ENCODE peak calls at places on chromosomes 4 and X, in eight cellular contexts. One of them, this sample, is unnamed. For H3K27me3 and H3K36me3, the result is how much of the 10 kb centered on the place peaks cover.

GRCh38 chr4:100311181-100311580 is 120.9 kb upstream of the DDIT4L start:
- DNase-seq in osteoblast: no peak
- DNase-seq in ascending aorta: no peak
- DNase-seq in tibial artery: no peak
- DNase-seq in sigmoid colon: no peak
- DNase-seq in endodermal cell: peak
- DNase-seq in heart right ventricle: no peak
- DNase-seq in testis: peak
- DNase-seq in this sample: no peak

GRCh38 chr4:13329963-13330362 is 154.2 kb downstream of the RAB28 start:
- DNase-seq in osteoblast: no peak
- DNase-seq in ascending aorta: no peak
- DNase-seq in endodermal cell: no peak
- DNase-seq in tibial artery: no peak
- DNase-seq in sigmoid colon: no peak
- DNase-seq in testis: no peak
- DNase-seq in heart right ventricle: no peak
- DNase-seq in this sample: no peak

GRCh38 chrX:2430265-2430825 is 70.4 kb downstream of the DHRSX start:
- DNase-seq in heart right ventricle: no peak
- DNase-seq in endodermal cell: no peak
- DNase-seq in testis: no peak
- DNase-seq in tibial artery: no peak
- DNase-seq in sigmoid colon: no peak
- DNase-seq in ascending aorta: no peak
- DNase-seq in osteoblast: no peak
- DNase-seq in this sample: peak

GRCh38 chr4:143358923-143359694 is 22.4 kb downstream of the GAB1 start:
- DNase-seq in testis: no peak
- DNase-seq in tibial artery: no peak
- DNase-seq in sigmoid colon: no peak
- DNase-seq in ascending aorta: no peak
- DNase-seq in heart right ventricle: no peak
- DNase-seq in endodermal cell: no peak
- DNase-seq in osteoblast: no peak
- DNase-seq in this sample: no peak

GRCh38 chrX:6384921-6385320 is 150.0 kb downstream of the VCX3A start:
- DNase-seq in tibial artery: no peak
- DNase-seq in heart right ventricle: no peak
- DNase-seq in sigmoid colon: no peak
- DNase-seq in endodermal cell: no peak
- DNase-seq in ascending aorta: no peak
- DNase-seq in osteoblast: no peak
- DNase-seq in testis: no peak
- DNase-seq in this sample: no peak

GRCh38 chr4:187124311-187124710 is 400.7 kb upstream of the FAT1 start:
- DNase-seq in endodermal cell: no peak
- DNase-seq in heart right ventricle: no peak
- DNase-seq in ascending aorta: no peak
- DNase-seq in testis: no peak
- DNase-seq in sigmoid colon: no peak
- DNase-seq in tibial artery: no peak
- DNase-seq in osteoblast: no peak
- DNase-seq in this sample: no peak

GRCh38 chr4:69984030-69984443 is 11.7 kb upstream of the STATH start:
- DNase-seq in osteoblast: no peak
- DNase-seq in testis: no peak
- DNase-seq in sigmoid colon: peak
- DNase-seq in endodermal cell: no peak
- DNase-seq in ascending aorta: no peak
- DNase-seq in tibial artery: no peak
- DNase-seq in heart right ventricle: no peak
- DNase-seq in this sample: no peak

GRCh38 chr4:11134705-11135104 is 294.0 kb downstream of the HS3ST1 start:
- DNase-seq in ascending aorta: no peak
- DNase-seq in endodermal cell: no peak
- DNase-seq in sigmoid colon: no peak
- DNase-seq in testis: no peak
- DNase-seq in osteoblast: no peak
- DNase-seq in tibial artery: no peak
- DNase-seq in heart right ventricle: no peak
- DNase-seq in this sample: no peak

GRCh38 chr4:17204908-17205307 is 306.5 kb upstream of the LDB2 start:
- DNase-seq in tibial artery: no peak
- DNase-seq in testis: no peak
- DNase-seq in heart right ventricle: no peak
- DNase-seq in sigmoid colon: no peak
- DNase-seq in endodermal cell: no peak
- DNase-seq in ascending aorta: no peak
- DNase-seq in osteoblast: no peak
- DNase-seq in this sample: no peak

GRCh38 chr4:37139987-37140386 is 104.6 kb upstream of the NWD2 start:
- DNase-seq in endodermal cell: no peak
- DNase-seq in testis: no peak
- DNase-seq in ascending aorta: no peak
- DNase-seq in heart right ventricle: no peak
- DNase-seq in osteoblast: no peak
- DNase-seq in tibial artery: no peak
- DNase-seq in sigmoid colon: no peak
- DNase-seq in this sample: no peak

GRCh38 chrX:117752745-117753144 is 363.9 kb downstream of the KLHL13 start:
- DNase-seq in ascending aorta: no peak
- DNase-seq in osteoblast: no peak
- DNase-seq in sigmoid colon: no peak
- DNase-seq in heart right ventricle: no peak
- DNase-seq in tibial artery: no peak
- DNase-seq in testis: no peak
- DNase-seq in endodermal cell: no peak
- DNase-seq in this sample: no peak

GRCh38 chrX:135740683-135741149 is 27.3 kb downstream of the CT45A3 start:
- DNase-seq in testis: peak
- DNase-seq in osteoblast: peak
- DNase-seq in ascending aorta: no peak
- DNase-seq in endodermal cell: peak
- DNase-seq in tibial artery: no peak
- DNase-seq in heart right ventricle: no peak
- DNase-seq in sigmoid colon: no peak
- DNase-seq in this sample: no peak

GRCh38 chrX:8067754-8068469 is 103.2 kb downstream of the VCX2 start:
- DNase-seq in endodermal cell: no peak
- DNase-seq in testis: no peak
- DNase-seq in osteoblast: no peak
- DNase-seq in heart right ventricle: no peak
- DNase-seq in sigmoid colon: no peak
- DNase-seq in ascending aorta: no peak
- DNase-seq in tibial artery: no peak
- DNase-seq in this sample: no peak

GRCh38 chr4:71206763-71207162 is 132.1 kb upstream of the SLC4A4 start:
- DNase-seq in osteoblast: peak
- DNase-seq in testis: no peak
- DNase-seq in sigmoid colon: no peak
- DNase-seq in endodermal cell: no peak
- DNase-seq in heart right ventricle: no peak
- DNase-seq in tibial artery: no peak
- DNase-seq in ascending aorta: no peak
- DNase-seq in this sample: no peak

DNA sequence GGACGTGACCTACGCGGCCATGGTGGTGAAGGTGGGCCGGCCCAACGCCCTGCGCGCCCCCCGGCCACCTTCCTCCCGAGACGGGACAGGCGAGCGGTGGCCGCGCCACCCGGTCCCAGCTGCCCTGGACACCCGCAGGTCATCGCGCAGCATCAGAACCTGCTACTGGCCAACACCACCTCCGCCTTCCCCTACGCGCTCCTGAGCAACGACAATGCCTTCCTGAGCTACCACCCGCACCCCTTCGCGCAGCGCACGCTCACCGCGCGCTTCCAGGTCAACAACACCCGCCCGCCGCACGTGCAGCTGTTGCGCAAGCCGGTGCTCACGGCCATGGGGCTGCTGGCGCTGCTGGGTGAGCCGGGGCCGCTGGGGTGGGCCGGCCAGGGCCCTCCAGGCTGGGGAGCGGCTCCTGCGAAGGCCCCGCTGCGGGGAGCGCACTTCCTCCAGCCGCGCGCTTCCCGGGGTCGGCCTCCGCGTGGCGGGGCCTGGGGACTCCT is 9.0 kb upstream of the SLC26A1 start:
- DNase-seq in endodermal cell: peak
- DNase-seq in osteoblast: no peak
- DNase-seq in sigmoid colon: no peak
- DNase-seq in testis: peak
- DNase-seq in heart right ventricle: no peak
- DNase-seq in ascending aorta: no peak
- DNase-seq in tibial artery: peak
- DNase-seq in this sample: peak
- H3K27me3 ChIP-seq in endodermal cell: half or more
- H3K27me3 ChIP-seq in osteoblast: half or more
- H3K27me3 ChIP-seq in sigmoid colon: half or more
- H3K27me3 ChIP-seq in testis: under half
- H3K27me3 ChIP-seq in heart right ventricle: half or more
- H3K27me3 ChIP-seq in ascending aorta: under half
- H3K27me3 ChIP-seq in tibial artery: under half
- H3K27me3 ChIP-seq in this sample: half or more

GRCh38 chrX:112643721-112644120 is 36.0 kb downstream of the LHFPL1 start:
- DNase-seq in tibial artery: no peak
- DNase-seq in osteoblast: no peak
- DNase-seq in heart right ventricle: no peak
- DNase-seq in endodermal cell: no peak
- DNase-seq in sigmoid colon: no peak
- DNase-seq in testis: no peak
- DNase-seq in ascending aorta: no peak
- DNase-seq in this sample: no peak

GRCh38 chrX:112645774-112646173 is 34.0 kb downstream of the LHFPL1 start:
- DNase-seq in endodermal cell: no peak
- DNase-seq in testis: no peak
- DNase-seq in ascending aorta: no peak
- DNase-seq in osteoblast: no peak
- DNase-seq in heart right ventricle: no peak
- DNase-seq in sigmoid colon: no peak
- DNase-seq in tibial artery: no peak
- DNase-seq in this sample: no peak

GRCh38 chrX:112646651-112647050 is 33.1 kb downstream of the LHFPL1 start:
- DNase-seq in osteoblast: no peak
- DNase-seq in tibial artery: no peak
- DNase-seq in testis: no peak
- DNase-seq in sigmoid colon: no peak
- DNase-seq in endodermal cell: no peak
- DNase-seq in ascending aorta: no peak
- DNase-seq in heart right ventricle: no peak
- DNase-seq in this sample: no peak

GRCh38 chrX:112642349-112642748 is 37.4 kb downstream of the LHFPL1 start:
- DNase-seq in osteoblast: peak
- DNase-seq in testis: peak
- DNase-seq in ascending aorta: no peak
- DNase-seq in sigmoid colon: no peak
- DNase-seq in tibial artery: no peak
- DNase-seq in heart right ventricle: no peak
- DNase-seq in endodermal cell: peak
- DNase-seq in this sample: no peak

DNA sequence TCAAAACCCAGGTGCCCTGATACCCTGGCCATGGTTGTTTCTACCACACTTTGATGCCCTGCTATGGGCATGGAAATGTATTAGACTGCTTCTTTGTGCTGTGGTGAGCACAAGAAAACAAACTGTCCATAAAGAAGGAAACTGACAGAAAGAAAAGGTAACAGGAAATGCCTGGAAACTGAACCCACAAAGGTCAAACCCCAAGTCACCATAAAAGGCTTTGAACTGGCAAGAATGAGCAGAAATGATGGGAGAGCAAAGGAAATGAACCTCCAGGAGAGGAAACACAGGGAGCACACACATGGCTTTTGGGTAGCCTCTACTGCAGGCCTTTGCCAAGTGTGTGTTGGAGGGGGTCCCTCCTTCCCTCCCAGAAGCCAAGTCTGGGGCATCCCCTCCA is 35.0 kb downstream of the LHFPL1 start:
- DNase-seq in osteoblast: no peak
- DNase-seq in testis: no peak
- DNase-seq in heart right ventricle: no peak
- DNase-seq in sigmoid colon: no peak
- DNase-seq in endodermal cell: no peak
- DNase-seq in tibial artery: no peak
- DNase-seq in ascending aorta: no peak
- DNase-seq in this sample: no peak
- TF ChIP-seq CTCF in osteoblast: no peak
- TF ChIP-seq CTCF in testis: no peak
- TF ChIP-seq CTCF in heart right ventricle: no peak
- TF ChIP-seq CTCF in sigmoid colon: no peak
- TF ChIP-seq CTCF in endodermal cell: no peak
- TF ChIP-seq CTCF in tibial artery: no peak
- TF ChIP-seq CTCF in ascending aorta: no peak
- TF ChIP-seq CTCF in this sample: no peak

DNA sequence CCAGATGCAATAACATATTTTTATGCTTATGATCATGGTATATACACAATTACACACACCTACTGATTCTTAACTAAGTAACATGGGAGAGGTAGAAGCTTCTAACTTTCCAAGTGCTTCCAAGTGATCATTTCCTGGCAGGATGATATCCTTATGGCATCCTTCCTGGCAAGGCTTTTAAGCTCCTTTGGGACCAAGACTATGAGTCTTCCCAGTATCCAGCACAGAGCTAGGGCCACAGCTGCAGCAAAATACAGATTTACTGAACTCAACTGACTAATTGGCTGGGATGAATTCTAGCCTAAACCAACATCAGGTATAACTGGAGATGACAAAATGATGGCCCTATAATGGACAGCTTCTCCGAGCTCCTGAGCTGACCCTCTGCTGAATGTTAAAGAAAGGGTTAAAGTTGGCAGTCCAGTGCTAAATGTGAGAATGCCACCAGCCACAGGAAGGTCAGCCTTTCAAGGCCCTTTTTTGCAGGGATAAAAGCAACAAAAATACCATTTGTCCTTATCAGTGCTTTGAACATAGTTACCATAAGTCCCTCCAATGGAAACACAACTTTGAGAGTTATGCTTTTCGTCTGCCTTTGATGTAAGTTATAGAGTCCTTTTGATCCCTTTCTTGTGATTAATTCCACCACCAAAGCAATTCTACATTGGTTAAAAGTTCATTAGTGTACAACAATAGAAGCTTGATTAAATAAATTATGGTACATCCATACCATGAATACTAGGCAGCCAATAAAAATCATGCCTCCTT is 73.4 kb downstream of the MGST2 start:
- DNase-seq in endodermal cell: peak
- DNase-seq in tibial artery: no peak
- DNase-seq in sigmoid colon: no peak
- DNase-seq in osteoblast: no peak
- DNase-seq in testis: no peak
- DNase-seq in ascending aorta: no peak
- DNase-seq in heart right ventricle: no peak
- DNase-seq in this sample: no peak
- H3K36me3 ChIP-seq in endodermal cell: under half
- H3K36me3 ChIP-seq in tibial artery: under half
- H3K36me3 ChIP-seq in sigmoid colon: under half
- H3K36me3 ChIP-seq in osteoblast: under half
- H3K36me3 ChIP-seq in testis: under half
- H3K36me3 ChIP-seq in ascending aorta: under half
- H3K36me3 ChIP-seq in heart right ventricle: under half
- H3K36me3 ChIP-seq in this sample: under half

GRCh38 chrX:65598559-65599147 is 64.1 kb upstream of the LAS1L start:
- DNase-seq in ascending aorta: no peak
- DNase-seq in osteoblast: no peak
- DNase-seq in heart right ventricle: no peak
- DNase-seq in testis: no peak
- DNase-seq in sigmoid colon: no peak
- DNase-seq in tibial artery: no peak
- DNase-seq in endodermal cell: no peak
- DNase-seq in this sample: no peak
- H3K27me3 ChIP-seq in ascending aorta: under half
- H3K27me3 ChIP-seq in osteoblast: under half
- H3K27me3 ChIP-seq in heart right ventricle: under half
- H3K27me3 ChIP-seq in testis: under half
- H3K27me3 ChIP-seq in sigmoid colon: under half
- H3K27me3 ChIP-seq in tibial artery: under half
- H3K27me3 ChIP-seq in endodermal cell: under half
- H3K27me3 ChIP-seq in this sample: under half